ENCODE peak calls at places on chromosomes 13 and 19, in eight cellular contexts. One of them, this sample, is unnamed.
A peak's percentile ranks its signal among the peaks of the same experiment; 100 is the strongest.

GRCh38 chr13:35891973-35892441 is 239.2 kb downstream of the DCLK1 start:
- DNase-seq in kidney epithelial cell: peak; percentile 60
- DNase-seq in progenitor cell of endocrine pancreas: no peak
- DNase-seq in A673: no peak
- DNase-seq in A549: no peak
- DNase-seq in dorsolateral prefrontal cortex: no peak
- DNase-seq in body of pancreas: no peak
- DNase-seq in lower lobe of right lung: no peak
- DNase-seq in this sample: no peak

GRCh38 chr19:39805120-39805519 is 26.5 kb downstream of the LEUTX start:
- DNase-seq in body of pancreas: no peak
- DNase-seq in A549: no peak
- DNase-seq in kidney epithelial cell: no peak
- DNase-seq in A673: no peak
- DNase-seq in progenitor cell of endocrine pancreas: no peak
- DNase-seq in dorsolateral prefrontal cortex: no peak
- DNase-seq in lower lobe of right lung: no peak
- DNase-seq in this sample: no peak

GRCh38 chr13:109180905-109181425 is 551.6 kb downstream of the MYO16 start:
- DNase-seq in progenitor cell of endocrine pancreas: no peak
- DNase-seq in dorsolateral prefrontal cortex: no peak
- DNase-seq in kidney epithelial cell: peak; percentile 80
- DNase-seq in A549: no peak
- DNase-seq in lower lobe of right lung: no peak
- DNase-seq in body of pancreas: no peak
- DNase-seq in A673: peak; percentile 79
- DNase-seq in this sample: no peak

GRCh38 chr13:96492758-96493157 is 402.9 kb downstream of the HS6ST3 start:
- DNase-seq in lower lobe of right lung: no peak
- DNase-seq in progenitor cell of endocrine pancreas: no peak
- DNase-seq in dorsolateral prefrontal cortex: peak; percentile 32
- DNase-seq in A549: no peak
- DNase-seq in kidney epithelial cell: no peak
- DNase-seq in A673: no peak
- DNase-seq in body of pancreas: peak; percentile 60
- DNase-seq in this sample: no peak

GRCh38 chr19:5536337-5536894 is 31.3 kb downstream of the TINCR start:
- DNase-seq in lower lobe of right lung: peak; percentile 68
- DNase-seq in body of pancreas: peak; percentile 77
- DNase-seq in dorsolateral prefrontal cortex: peak; percentile 62
- DNase-seq in A549: peak; percentile 25
- DNase-seq in A673: peak; percentile 62
- DNase-seq in progenitor cell of endocrine pancreas: peak; percentile 59
- DNase-seq in kidney epithelial cell: no peak
- DNase-seq in this sample: no peak

GRCh38 chr19:51364200-51365106 is 1.7 kb downstream of the ETFB start:
- DNase-seq in A673: no peak
- DNase-seq in lower lobe of right lung: no peak
- DNase-seq in A549: peak; percentile 50
- DNase-seq in dorsolateral prefrontal cortex: peak; percentile 46
- DNase-seq in kidney epithelial cell: no peak
- DNase-seq in body of pancreas: no peak
- DNase-seq in progenitor cell of endocrine pancreas: no peak
- DNase-seq in this sample: no peak

GRCh38 chr13:34174671-34175145 is 356.8 kb downstream of the RFC3 start:
- DNase-seq in body of pancreas: no peak
- DNase-seq in dorsolateral prefrontal cortex: no peak
- DNase-seq in A673: no peak
- DNase-seq in kidney epithelial cell: no peak
- DNase-seq in lower lobe of right lung: no peak
- DNase-seq in A549: no peak
- DNase-seq in progenitor cell of endocrine pancreas: no peak
- DNase-seq in this sample: no peak

GRCh38 chr19:5038631-5039271 is 69.8 kb downstream of the KDM4B start:
- DNase-seq in lower lobe of right lung: no peak
- DNase-seq in progenitor cell of endocrine pancreas: no peak
- DNase-seq in A549: peak; percentile 57
- DNase-seq in kidney epithelial cell: no peak
- DNase-seq in A673: peak; percentile 73
- DNase-seq in dorsolateral prefrontal cortex: no peak
- DNase-seq in body of pancreas: no peak
- DNase-seq in this sample: no peak

GRCh38 chr19:15464394-15465385 is at the start of gene RASAL3:
- DNase-seq in kidney epithelial cell: no peak
- DNase-seq in lower lobe of right lung: peak; percentile 59
- DNase-seq in A549: no peak
- DNase-seq in body of pancreas: no peak
- DNase-seq in dorsolateral prefrontal cortex: no peak
- DNase-seq in A673: no peak
- DNase-seq in progenitor cell of endocrine pancreas: no peak
- DNase-seq in this sample: peak; percentile 70

GRCh38 chr13:100753391-100753790 is 78.8 kb upstream of the TMTC4 start:
- DNase-seq in A673: no peak
- DNase-seq in kidney epithelial cell: no peak
- DNase-seq in progenitor cell of endocrine pancreas: no peak
- DNase-seq in A549: no peak
- DNase-seq in body of pancreas: no peak
- DNase-seq in dorsolateral prefrontal cortex: no peak
- DNase-seq in lower lobe of right lung: no peak
- DNase-seq in this sample: no peak

GRCh38 chr13:111202745-111203144 is 87.6 kb downstream of the ARHGEF7 start:
- DNase-seq in A549: peak; percentile 13
- DNase-seq in body of pancreas: no peak
- DNase-seq in progenitor cell of endocrine pancreas: no peak
- DNase-seq in lower lobe of right lung: no peak
- DNase-seq in dorsolateral prefrontal cortex: no peak
- DNase-seq in kidney epithelial cell: no peak
- DNase-seq in A673: peak; percentile 92
- DNase-seq in this sample: peak; percentile 74

GRCh38 chr13:110414283-110414682 is 107.2 kb downstream of the COL4A2 start:
- DNase-seq in A549: no peak
- DNase-seq in dorsolateral prefrontal cortex: no peak
- DNase-seq in kidney epithelial cell: no peak
- DNase-seq in A673: no peak
- DNase-seq in lower lobe of right lung: no peak
- DNase-seq in progenitor cell of endocrine pancreas: no peak
- DNase-seq in body of pancreas: no peak
- DNase-seq in this sample: no peak

GRCh38 chr19:43562698-43563241 is 12.6 kb downstream of the XRCC1 start:
- DNase-seq in progenitor cell of endocrine pancreas: no peak
- DNase-seq in dorsolateral prefrontal cortex: peak; percentile 90
- DNase-seq in lower lobe of right lung: peak; percentile 88
- DNase-seq in A673: peak; percentile 97
- DNase-seq in A549: no peak
- DNase-seq in body of pancreas: peak; percentile 84
- DNase-seq in kidney epithelial cell: peak; percentile 29
- DNase-seq in this sample: peak; percentile 51

GRCh38 chr19:28397311-28397710 is 815.6 kb downstream of the UQCRFS1 start:
- DNase-seq in A673: no peak
- DNase-seq in body of pancreas: no peak
- DNase-seq in lower lobe of right lung: no peak
- DNase-seq in progenitor cell of endocrine pancreas: no peak
- DNase-seq in dorsolateral prefrontal cortex: no peak
- DNase-seq in kidney epithelial cell: no peak
- DNase-seq in A549: no peak
- DNase-seq in this sample: no peak

GRCh38 chr19:54949412-54949811 is 2.1 kb upstream of the NLRP7 start:
- DNase-seq in progenitor cell of endocrine pancreas: no peak
- DNase-seq in kidney epithelial cell: no peak
- DNase-seq in dorsolateral prefrontal cortex: no peak
- DNase-seq in lower lobe of right lung: no peak
- DNase-seq in A673: no peak
- DNase-seq in body of pancreas: no peak
- DNase-seq in A549: no peak
- DNase-seq in this sample: peak; percentile 62

GRCh38 chr19:49894011-49894664 is 2.5 kb downstream of the IL4I1 start:
- DNase-seq in A673: no peak
- DNase-seq in A549: no peak
- DNase-seq in dorsolateral prefrontal cortex: no peak
- DNase-seq in progenitor cell of endocrine pancreas: no peak
- DNase-seq in body of pancreas: no peak
- DNase-seq in lower lobe of right lung: no peak
- DNase-seq in kidney epithelial cell: no peak
- DNase-seq in this sample: no peak

GRCh38 chr19:16467581-16467980 is 4.2 kb downstream of the EPS15L1 start:
- DNase-seq in kidney epithelial cell: no peak
- DNase-seq in A549: no peak
- DNase-seq in dorsolateral prefrontal cortex: no peak
- DNase-seq in progenitor cell of endocrine pancreas: no peak
- DNase-seq in lower lobe of right lung: no peak
- DNase-seq in A673: no peak
- DNase-seq in body of pancreas: no peak
- DNase-seq in this sample: no peak

GRCh38 chr19:38841787-38842438 is 7.9 kb downstream of the HNRNPL start:
- DNase-seq in A549: peak; percentile 6
- DNase-seq in progenitor cell of endocrine pancreas: no peak
- DNase-seq in A673: no peak
- DNase-seq in lower lobe of right lung: no peak
- DNase-seq in body of pancreas: no peak
- DNase-seq in dorsolateral prefrontal cortex: no peak
- DNase-seq in kidney epithelial cell: no peak
- DNase-seq in this sample: no peak

GRCh38 chr19:35290381-35291135 is 1.4 kb upstream of the MAG start:
- DNase-seq in lower lobe of right lung: no peak
- DNase-seq in A549: no peak
- DNase-seq in dorsolateral prefrontal cortex: peak; percentile 76
- DNase-seq in progenitor cell of endocrine pancreas: no peak
- DNase-seq in kidney epithelial cell: no peak
- DNase-seq in A673: no peak
- DNase-seq in body of pancreas: no peak
- DNase-seq in this sample: no peak

GRCh38 chr13:98309569-98310335 is 132.7 kb upstream of the RNF113B start:
- DNase-seq in dorsolateral prefrontal cortex: no peak
- DNase-seq in body of pancreas: no peak
- DNase-seq in kidney epithelial cell: no peak
- DNase-seq in progenitor cell of endocrine pancreas: no peak
- DNase-seq in lower lobe of right lung: no peak
- DNase-seq in A549: no peak
- DNase-seq in A673: peak; percentile 72
- DNase-seq in this sample: no peak

DNA sequence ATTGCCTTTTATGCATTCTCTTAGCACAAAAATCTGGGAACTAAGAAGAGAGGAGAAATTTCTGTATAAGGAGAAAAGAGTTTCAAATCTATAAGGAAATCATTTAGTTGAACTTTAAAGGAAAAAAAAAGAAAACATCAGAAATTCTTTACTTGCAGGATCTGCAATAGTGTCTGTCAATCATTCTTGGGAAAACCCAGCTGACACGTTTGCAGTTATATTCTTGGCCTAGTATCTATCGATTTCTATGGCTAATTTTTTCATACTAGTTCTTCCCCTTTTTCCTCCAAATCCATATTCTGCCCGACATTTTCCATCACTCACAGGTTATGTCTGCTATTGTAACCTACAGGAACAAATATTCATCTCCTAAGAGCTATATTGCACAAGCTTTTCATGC is 160.7 kb downstream of the ABCC4 start:
- DNase-seq in body of pancreas: no peak
- DNase-seq in kidney epithelial cell: no peak
- DNase-seq in progenitor cell of endocrine pancreas: no peak
- DNase-seq in lower lobe of right lung: no peak
- DNase-seq in dorsolateral prefrontal cortex: no peak
- DNase-seq in A549: no peak
- DNase-seq in A673: no peak
- DNase-seq in this sample: no peak
- TF ChIP-seq CTCF in body of pancreas: no peak
- TF ChIP-seq CTCF in kidney epithelial cell: no peak
- TF ChIP-seq CTCF in progenitor cell of endocrine pancreas: no peak
- TF ChIP-seq CTCF in lower lobe of right lung: no peak
- TF ChIP-seq CTCF in dorsolateral prefrontal cortex: no peak
- TF ChIP-seq CTCF in A549: no peak
- TF ChIP-seq CTCF in A673: no peak
- TF ChIP-seq CTCF in this sample: no peak

GRCh38 chr13:90362718-90363117 is 984.8 kb upstream of the MIR17HG start:
- DNase-seq in dorsolateral prefrontal cortex: no peak
- DNase-seq in body of pancreas: no peak
- DNase-seq in lower lobe of right lung: no peak
- DNase-seq in kidney epithelial cell: no peak
- DNase-seq in A673: no peak
- DNase-seq in A549: no peak
- DNase-seq in progenitor cell of endocrine pancreas: no peak
- DNase-seq in this sample: no peak

GRCh38 chr13:90360785-90361184 is 986.7 kb upstream of the MIR17HG start:
- DNase-seq in kidney epithelial cell: no peak
- DNase-seq in body of pancreas: no peak
- DNase-seq in progenitor cell of endocrine pancreas: no peak
- DNase-seq in lower lobe of right lung: no peak
- DNase-seq in dorsolateral prefrontal cortex: no peak
- DNase-seq in A673: no peak
- DNase-seq in A549: no peak
- DNase-seq in this sample: no peak

GRCh38 chr13:90365130-90365529 is 982.4 kb upstream of the MIR17HG start:
- DNase-seq in dorsolateral prefrontal cortex: no peak
- DNase-seq in A549: no peak
- DNase-seq in progenitor cell of endocrine pancreas: no peak
- DNase-seq in body of pancreas: no peak
- DNase-seq in kidney epithelial cell: no peak
- DNase-seq in A673: no peak
- DNase-seq in lower lobe of right lung: no peak
- DNase-seq in this sample: no peak
- TF ChIP-seq CTCF in dorsolateral prefrontal cortex: peak; percentile 26
- TF ChIP-seq CTCF in A549: peak; percentile 6
- TF ChIP-seq CTCF in progenitor cell of endocrine pancreas: no peak
- TF ChIP-seq CTCF in body of pancreas: no peak
- TF ChIP-seq CTCF in kidney epithelial cell: no peak
- TF ChIP-seq CTCF in A673: no peak
- TF ChIP-seq CTCF in lower lobe of right lung: no peak
- TF ChIP-seq CTCF in this sample: no peak

GRCh38 chr19:41821003-41821735 is 23.3 kb downstream of the LYPD4 start:
- DNase-seq in dorsolateral prefrontal cortex: no peak
- DNase-seq in A549: peak; percentile 94
- DNase-seq in body of pancreas: peak; percentile 52
- DNase-seq in progenitor cell of endocrine pancreas: no peak
- DNase-seq in A673: peak; percentile 73
- DNase-seq in kidney epithelial cell: no peak
- DNase-seq in lower lobe of right lung: peak; percentile 53
- DNase-seq in this sample: peak; percentile 83
- TF ChIP-seq CTCF in dorsolateral prefrontal cortex: peak; percentile 55
- TF ChIP-seq CTCF in A549: peak; percentile 91
- TF ChIP-seq CTCF in body of pancreas: peak; percentile 70
- TF ChIP-seq CTCF in progenitor cell of endocrine pancreas: peak; percentile 53
- TF ChIP-seq CTCF in A673: peak; percentile 84
- TF ChIP-seq CTCF in kidney epithelial cell: peak; percentile 53
- TF ChIP-seq CTCF in lower lobe of right lung: peak; percentile 58
- TF ChIP-seq CTCF in this sample: peak; percentile 59

DNA sequence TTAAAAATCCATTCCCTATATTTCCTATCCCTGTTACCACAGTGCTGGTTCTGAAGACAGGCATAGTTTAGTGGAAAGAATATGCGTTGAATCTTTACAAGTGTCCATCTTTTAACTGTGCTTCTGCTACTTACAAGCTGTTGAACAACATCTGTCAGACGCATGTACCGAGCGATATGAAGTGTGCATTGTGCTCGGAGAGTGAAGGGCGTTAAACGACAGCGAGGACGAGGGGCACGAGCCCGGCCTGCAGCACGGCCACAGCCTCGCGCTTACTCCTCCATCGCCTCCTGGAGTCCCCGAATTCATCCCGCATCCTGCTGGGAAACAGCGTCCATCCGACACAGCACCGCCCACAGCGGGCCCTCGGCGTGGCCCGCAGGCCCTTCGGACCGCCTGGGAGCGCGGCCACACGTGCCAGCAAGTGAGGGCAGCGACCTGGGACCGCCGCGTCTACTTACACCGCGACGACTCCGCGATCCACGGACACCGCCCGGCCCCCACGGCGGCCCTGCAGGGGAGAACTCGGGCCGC is 512 bp downstream of the PCID2 start:
- DNase-seq in kidney epithelial cell: no peak
- DNase-seq in lower lobe of right lung: peak; percentile 66
- DNase-seq in A673: peak; percentile 33
- DNase-seq in A549: no peak
- DNase-seq in body of pancreas: peak; percentile 42
- DNase-seq in dorsolateral prefrontal cortex: no peak
- DNase-seq in progenitor cell of endocrine pancreas: peak; percentile 25
- DNase-seq in this sample: no peak
- TF ChIP-seq CTCF in kidney epithelial cell: no peak
- TF ChIP-seq CTCF in lower lobe of right lung: no peak
- TF ChIP-seq CTCF in A673: no peak
- TF ChIP-seq CTCF in A549: no peak
- TF ChIP-seq CTCF in body of pancreas: no peak
- TF ChIP-seq CTCF in dorsolateral prefrontal cortex: no peak
- TF ChIP-seq CTCF in progenitor cell of endocrine pancreas: no peak
- TF ChIP-seq CTCF in this sample: no peak